ENCODE peak calls at places on chromosomes 2 and 18, in eight cellular contexts. B is cardiac muscle cell, Y is aorta, S is left lung, R is neural progenitor cell, O is astrocyte, E is IMR-90, Q is endodermal cell. C is an unnamed sample. For H3K27me3, the result is how much of the 10 kb centered on the place peaks cover.

GRCh38 chr2:156657809-156658208 is 221.6 kb downstream of the GPD2 start:
- DNase-seq in O (no peak), Y (no peak), B (peak), E (no peak), R (no peak), S (no peak), Q (no peak), C (no peak)

GRCh38 chr18:66316708-66317107 is 287.2 kb downstream of the CDH19 start:
- DNase-seq in O (no peak), S (no peak), B (no peak), Y (no peak), R (peak), E (no peak), Q (peak), C (no peak)

GRCh38 chr18:64165906-64166305 is 17.0 kb upstream of the LINC00305 start:
- DNase-seq in R (no peak), E (no peak), O (peak), B (no peak), Y (no peak), Q (no peak), S (no peak), C (no peak)

GRCh38 chr2:239776441-239777033 is 248.6 kb downstream of the NDUFA10 start:
- DNase-seq in R (no peak), B (no peak), Q (peak), E (no peak), O (no peak), Y (peak), S (no peak), C (peak)

GRCh38 chr2:119841550-119841949 is 81.8 kb downstream of the PTPN4 start:
- DNase-seq in O (no peak), Q (no peak), B (no peak), S (no peak), Y (no peak), R (no peak), E (peak), C (no peak)

GRCh38 chr2:96934831-96935545 is 51.4 kb downstream of the FAM178B start:
- DNase-seq in Y (no peak), O (no peak), E (no peak), B (no peak), Q (no peak), R (no peak), S (no peak), C (no peak)

GRCh38 chr18:70366174-70366573 is 77.3 kb downstream of the SOCS6 start:
- DNase-seq in O (no peak), S (no peak), R (peak), E (no peak), Y (no peak), B (peak), Q (peak), C (peak)

GRCh38 chr2:72278046-72278445 is 130.4 kb upstream of the CYP26B1 start:
- DNase-seq in E (peak), Y (no peak), Q (no peak), O (peak), B (peak), R (no peak), S (no peak), C (no peak)

GRCh38 chr2:118221952-118222594 is 133.8 kb downstream of the INSIG2 start:
- DNase-seq in E (peak), B (peak), S (no peak), R (peak), Y (no peak), Q (peak), O (peak), C (peak)
- H3K27me3 ChIP-seq in E (under half), B (under half), S (half or more), R (half or more), Y (under half), Q (under half), O (half or more), C (under half)

DNA sequence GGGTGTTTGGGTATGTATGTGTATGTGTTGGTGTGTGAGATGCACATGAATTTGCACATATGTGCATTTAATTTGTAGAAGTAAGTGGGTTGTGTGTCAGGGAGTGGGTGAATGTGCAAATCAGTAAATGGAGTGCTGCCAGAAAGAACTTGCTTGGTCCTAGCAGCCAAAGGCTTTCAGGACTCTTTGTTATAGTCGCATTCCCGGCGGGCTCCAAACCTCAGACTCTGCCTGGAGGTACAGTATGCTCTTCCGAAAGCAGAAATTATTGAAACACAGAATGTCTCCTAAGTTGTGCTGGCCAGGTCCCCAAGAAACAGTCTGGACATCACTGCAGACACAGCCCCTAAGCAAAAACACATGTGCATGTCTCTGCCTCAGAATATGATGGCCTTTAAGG is 232.4 kb downstream of the INSIG2 start:
- DNase-seq in B (no peak), E (no peak), Q (no peak), O (no peak), Y (no peak), S (no peak), R (no peak), C (no peak)
- H3K27me3 ChIP-seq in B (under half), E (under half), Q (under half), O (under half), Y (under half), S (under half), R (under half), C (under half)

DNA sequence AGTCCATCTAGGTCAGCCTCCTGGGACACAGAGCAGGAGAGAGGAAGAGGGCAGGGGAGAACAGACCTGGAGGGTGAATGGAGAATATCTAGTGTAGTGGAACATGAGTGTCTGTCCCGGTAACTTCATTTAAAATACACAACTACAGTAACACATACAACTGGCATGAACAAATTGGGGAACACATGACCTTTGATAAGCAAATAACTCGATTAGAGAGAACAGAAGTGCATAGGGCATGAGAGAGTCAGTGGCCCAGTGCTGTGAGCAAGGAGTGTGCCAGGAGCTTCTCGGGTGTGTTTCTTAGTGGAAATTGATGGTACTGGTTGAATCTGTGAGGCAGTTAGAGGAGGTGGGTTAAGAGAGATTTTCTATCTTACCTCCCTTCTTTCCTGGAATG is 40.8 kb downstream of the TNP1 start:
- DNase-seq in Y (no peak), B (no peak), Q (no peak), S (no peak), O (no peak), R (no peak), E (no peak), C (no peak)
- H3K27me3 ChIP-seq in Y (under half), B (under half), Q (under half), S (under half), O (under half), R (under half), E (under half), C (under half)

GRCh38 chr2:238698451-238699306 is 149.2 kb upstream of the TWIST2 start:
- DNase-seq in E (no peak), R (no peak), S (no peak), B (no peak), Q (peak), O (no peak), Y (no peak), C (no peak)
- H3K27me3 ChIP-seq in E (under half), R (under half), S (under half), B (under half), Q (under half), O (under half), Y (under half), C (under half)

GRCh38 chr2:17543131-17543660 is 2.7 kb downstream of the VSNL1 start:
- DNase-seq in B (no peak), Y (no peak), O (no peak), E (no peak), R (peak), Q (peak), S (no peak), C (peak)

GRCh38 chr2:17543848-17544645 is 3.6 kb downstream of the VSNL1 start:
- DNase-seq in Y (no peak), R (peak), O (peak), Q (no peak), S (no peak), E (peak), B (peak), C (peak)

GRCh38 chr2:17541514-17541950 is 1.0 kb downstream of the VSNL1 start:
- DNase-seq in B (no peak), R (peak), Y (no peak), S (no peak), E (no peak), O (no peak), Q (no peak), C (no peak)

GRCh38 chr2:17540813-17541513 is 467 bp downstream of the VSNL1 start:
- DNase-seq in R (no peak), S (no peak), Q (no peak), B (no peak), E (no peak), O (no peak), Y (no peak), C (no peak)

DNA sequence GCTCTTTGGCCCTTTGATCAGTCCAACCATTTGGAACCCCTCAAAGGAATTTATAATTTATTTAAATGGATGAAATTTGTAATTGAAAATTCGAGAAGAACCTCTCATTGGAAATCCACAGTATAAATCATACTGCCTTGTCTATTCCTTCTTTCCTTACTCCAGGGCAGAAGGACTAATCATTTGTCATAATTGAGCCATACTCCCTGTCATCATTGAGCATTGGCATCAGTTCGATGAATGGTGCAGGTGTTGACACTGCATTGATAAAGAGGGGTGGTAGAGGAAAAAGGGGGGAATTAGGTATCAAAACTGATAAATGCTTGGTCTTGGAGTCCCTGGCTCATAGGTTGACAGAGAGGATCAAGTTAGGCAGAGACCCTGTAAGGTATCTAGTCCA is 2.0 kb downstream of the VSNL1 start:
- DNase-seq in O (no peak), R (no peak), Q (no peak), Y (no peak), S (no peak), B (no peak), E (no peak), C (no peak)
- H3K27me3 ChIP-seq in O (under half), R (under half), Q (half or more), Y (under half), S (under half), B (under half), E (under half), C (under half)

DNA sequence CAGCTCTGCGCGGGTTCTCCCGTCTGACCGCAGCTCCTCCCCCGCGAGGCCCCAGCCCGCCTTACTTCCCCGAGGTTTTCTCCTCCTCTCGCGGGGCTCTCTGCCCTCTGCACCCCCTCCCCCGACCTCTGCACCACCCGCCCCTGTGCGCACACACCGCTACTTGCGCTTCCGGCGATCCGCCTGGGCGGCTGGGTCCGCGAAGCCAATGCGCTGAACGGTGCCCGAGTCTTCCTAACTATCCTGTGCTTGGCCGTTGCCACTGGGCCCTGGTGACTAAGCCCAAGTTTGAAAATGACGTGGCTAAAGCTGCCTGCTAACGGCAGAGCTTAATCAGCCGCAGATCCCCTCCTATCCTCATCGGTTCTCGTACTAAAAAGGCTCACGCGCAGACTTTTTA is 6.2 kb downstream of the ONECUT2 start:
- DNase-seq in S (no peak), Y (no peak), O (peak), R (peak), B (peak), E (peak), Q (peak), C (peak)
- H3K27me3 ChIP-seq in S (half or more), Y (under half), O (half or more), R (half or more), B (half or more), E (half or more), Q (half or more), C (half or more)

DNA sequence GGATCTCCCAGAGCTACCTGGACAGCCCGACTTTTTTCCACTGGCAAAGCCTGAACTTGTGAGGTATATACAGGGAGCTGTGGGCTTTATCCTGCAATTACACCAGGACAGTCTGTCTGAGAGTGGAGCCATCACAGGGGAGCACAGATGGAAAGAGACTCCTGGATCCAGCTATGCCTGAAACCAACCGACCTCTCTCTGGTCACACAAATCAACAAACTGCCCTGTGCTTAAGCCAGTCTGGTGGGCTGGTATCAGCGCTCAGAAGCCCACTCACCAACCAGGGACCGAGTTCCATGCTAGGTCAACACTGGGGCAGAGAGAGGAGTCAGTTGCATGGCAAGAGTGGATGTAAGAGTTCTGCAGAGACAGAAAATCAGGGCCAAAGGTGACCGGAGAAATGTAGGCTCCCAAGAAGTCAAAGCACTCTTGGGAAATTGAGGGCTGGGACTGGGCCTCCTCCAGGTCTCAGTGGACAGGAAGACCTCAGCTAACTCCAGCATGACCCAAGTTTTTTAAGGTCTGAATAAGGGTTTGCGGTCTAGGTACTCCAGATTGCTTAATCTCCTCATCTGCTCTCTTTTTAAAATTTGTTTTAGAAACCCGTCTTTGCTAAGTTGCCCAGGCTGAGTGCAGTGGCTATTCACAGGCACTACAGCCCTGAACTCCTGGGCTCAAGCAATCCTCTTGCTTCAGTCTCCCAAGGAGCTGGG is 3.8 kb upstream of the BOK start:
- DNase-seq in E (no peak), S (no peak), R (no peak), Y (no peak), O (no peak), B (no peak), Q (no peak), C (no peak)
- H3K27me3 ChIP-seq in E (under half), S (under half), R (under half), Y (under half), O (under half), B (under half), Q (under half), C (under half)

GRCh38 chr2:218886461-218886947 is 5.9 kb downstream of the WNT10A start:
- DNase-seq in Q (no peak), Y (peak), B (no peak), E (no peak), S (no peak), O (no peak), R (peak), C (peak)

GRCh38 chr2:218887079-218887478 is 6.4 kb downstream of the WNT10A start:
- DNase-seq in E (no peak), Y (peak), Q (no peak), B (no peak), O (no peak), S (no peak), R (no peak), C (peak)

GRCh38 chr2:218884519-218884918 is 3.9 kb downstream of the WNT10A start:
- DNase-seq in E (no peak), O (no peak), S (no peak), Y (peak), Q (no peak), R (no peak), B (no peak), C (no peak)

GRCh38 chr2:218883491-218884490 is 3.1 kb downstream of the WNT10A start:
- DNase-seq in E (no peak), B (no peak), R (peak), S (no peak), Q (peak), O (no peak), Y (peak), C (peak)

DNA sequence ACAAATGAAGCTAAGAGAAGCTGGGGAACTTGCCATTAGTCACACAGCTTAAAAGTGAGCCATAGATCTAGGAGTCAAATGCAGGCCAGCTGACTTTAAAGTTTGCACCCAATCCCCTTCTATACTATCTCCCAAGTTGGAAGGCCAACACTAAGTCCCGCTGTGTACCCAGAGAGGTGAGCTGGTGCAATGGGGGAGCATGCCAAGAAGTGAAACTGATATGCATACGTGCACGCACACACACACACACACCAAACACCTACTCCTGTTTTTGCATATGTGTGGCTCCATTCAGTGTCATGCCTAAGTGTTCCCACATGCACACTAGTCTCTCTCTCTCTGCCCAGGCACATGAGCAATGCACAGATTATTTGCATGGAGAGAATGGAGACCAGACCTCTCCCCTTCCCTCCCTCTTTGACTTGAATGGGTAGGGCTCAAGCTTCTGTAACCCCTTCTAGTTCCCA is 5.4 kb downstream of the WNT10A start:
- DNase-seq in S (no peak), O (no peak), Q (no peak), Y (peak), E (no peak), B (no peak), R (no peak), C (no peak)
- H3K27me3 ChIP-seq in S (under half), O (half or more), Q (half or more), Y (under half), E (half or more), B (half or more), R (half or more), C (half or more)

GRCh38 chr2:43636616-43637015 is 444 bp upstream of the PLEKHH2 start:
- DNase-seq in O (no peak), Q (no peak), E (no peak), B (no peak), S (no peak), R (no peak), Y (no peak), C (no peak)
- H3K27me3 ChIP-seq in O (under half), Q (under half), E (under half), B (under half), S (under half), R (half or more), Y (under half), C (under half)

DNA sequence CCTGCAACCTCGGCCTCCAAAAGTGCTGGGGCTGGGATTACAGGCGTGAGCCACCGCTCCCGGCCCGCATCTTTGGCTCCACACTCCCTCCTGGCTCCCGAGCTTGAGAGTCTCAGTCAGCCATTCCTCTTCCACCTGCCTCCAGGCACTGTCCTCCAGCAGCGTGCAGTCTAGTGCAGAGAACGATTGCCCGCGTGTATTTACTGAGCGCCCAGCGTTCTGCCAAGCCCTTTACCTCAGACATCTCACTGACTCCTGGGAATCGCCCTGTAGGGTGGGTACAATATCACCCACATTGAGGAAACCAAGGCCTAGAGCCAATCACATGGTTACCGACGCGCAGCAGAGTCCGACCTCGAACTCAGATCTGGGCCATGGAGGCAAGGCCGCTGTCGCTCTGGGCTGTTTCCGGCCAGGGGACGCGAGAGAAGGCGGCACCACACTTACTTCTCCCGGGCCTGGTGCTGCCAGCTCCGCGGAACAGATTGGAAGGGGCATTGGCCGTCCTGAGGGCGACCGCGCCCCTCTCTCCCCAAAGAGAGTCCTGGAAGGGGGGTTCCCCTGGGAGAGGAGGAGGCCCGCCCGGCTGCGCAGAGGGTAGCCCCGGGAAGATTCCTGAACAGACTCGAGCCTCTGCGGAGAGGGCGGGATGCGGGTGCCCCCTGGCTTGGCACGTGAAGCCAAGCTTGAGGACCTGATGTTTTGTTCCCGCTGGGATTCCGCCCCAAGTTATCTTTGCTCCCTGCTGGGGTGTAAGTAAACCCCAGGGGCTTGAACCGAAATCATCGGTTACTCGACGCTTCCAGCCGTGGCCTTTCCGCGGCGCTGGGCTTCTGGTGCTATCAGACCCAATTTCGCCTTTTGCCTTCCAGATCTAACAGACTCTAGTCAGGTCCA is 5.2 kb upstream of the DLX2 start:
- DNase-seq in Y (no peak), O (no peak), E (no peak), R (peak), B (no peak), S (no peak), Q (peak), C (peak)
- H3K27me3 ChIP-seq in Y (under half), O (under half), E (under half), R (half or more), B (half or more), S (half or more), Q (half or more), C (half or more)

C was measured in H7.